ENCODE peak calls at places on chromosome 7, in six cellular contexts. One of them, this sample, is unnamed.

GRCh38 chr7:136251826-136252225 is 274.7 kb upstream of the MTPN start:
- DNase-seq in naive thymus-derived CD8-positive, alpha-beta T cell: no peak
- DNase-seq in foreskin fibroblast: no peak
- DNase-seq in mucosa of gallbladder: no peak
- DNase-seq in HFFc6: no peak
- DNase-seq in T-helper 9 cell: no peak
- DNase-seq in this sample: no peak

GRCh38 chr7:20388064-20388463 is 57.4 kb downstream of the ITGB8 start:
- DNase-seq in naive thymus-derived CD8-positive, alpha-beta T cell: no peak
- DNase-seq in foreskin fibroblast: no peak
- DNase-seq in T-helper 9 cell: no peak
- DNase-seq in mucosa of gallbladder: peak; percentile 35
- DNase-seq in HFFc6: no peak
- DNase-seq in this sample: no peak

GRCh38 chr7:142908921-142909870 is 23.7 kb upstream of the TRPV6 start:
- DNase-seq in HFFc6: no peak
- DNase-seq in T-helper 9 cell: no peak
- DNase-seq in mucosa of gallbladder: peak; percentile 80
- DNase-seq in naive thymus-derived CD8-positive, alpha-beta T cell: no peak
- DNase-seq in foreskin fibroblast: no peak
- DNase-seq in this sample: no peak

GRCh38 chr7:128022631-128023532 is 8.4 kb downstream of the LRRC4 start:
- DNase-seq in foreskin fibroblast: peak; percentile 78
- DNase-seq in HFFc6: peak; percentile 72
- DNase-seq in T-helper 9 cell: no peak
- DNase-seq in naive thymus-derived CD8-positive, alpha-beta T cell: no peak
- DNase-seq in mucosa of gallbladder: no peak
- DNase-seq in this sample: no peak

GRCh38 chr7:125934539-125934938 is 1004.9 kb upstream of the POT1 start:
- DNase-seq in HFFc6: no peak
- DNase-seq in foreskin fibroblast: no peak
- DNase-seq in mucosa of gallbladder: no peak
- DNase-seq in naive thymus-derived CD8-positive, alpha-beta T cell: no peak
- DNase-seq in T-helper 9 cell: no peak
- DNase-seq in this sample: no peak

GRCh38 chr7:147014596-147014995 is 898.0 kb downstream of the CNTNAP2 start:
- DNase-seq in foreskin fibroblast: no peak
- DNase-seq in naive thymus-derived CD8-positive, alpha-beta T cell: no peak
- DNase-seq in HFFc6: no peak
- DNase-seq in T-helper 9 cell: no peak
- DNase-seq in mucosa of gallbladder: no peak
- DNase-seq in this sample: no peak

GRCh38 chr7:84906889-84907288 is 280.0 kb downstream of the SEMA3D start:
- DNase-seq in T-helper 9 cell: no peak
- DNase-seq in foreskin fibroblast: no peak
- DNase-seq in naive thymus-derived CD8-positive, alpha-beta T cell: no peak
- DNase-seq in mucosa of gallbladder: no peak
- DNase-seq in HFFc6: no peak
- DNase-seq in this sample: no peak

GRCh38 chr7:130940907-130941306 is 206.9 kb upstream of the KLF14 start:
- DNase-seq in mucosa of gallbladder: no peak
- DNase-seq in HFFc6: no peak
- DNase-seq in naive thymus-derived CD8-positive, alpha-beta T cell: no peak
- DNase-seq in T-helper 9 cell: no peak
- DNase-seq in foreskin fibroblast: no peak
- DNase-seq in this sample: no peak

GRCh38 chr7:84631913-84632312 is 437.3 kb upstream of the SEMA3A start:
- DNase-seq in HFFc6: no peak
- DNase-seq in naive thymus-derived CD8-positive, alpha-beta T cell: no peak
- DNase-seq in foreskin fibroblast: no peak
- DNase-seq in mucosa of gallbladder: no peak
- DNase-seq in T-helper 9 cell: no peak
- DNase-seq in this sample: no peak

This sample was measured in KG1.